ENCODE peak calls at places on chromosomes 12 and 14, in six cellular contexts. O, M, B, D, G and W are unnamed samples. For H3K79me2, the result is how much of the 10 kb centered on the place peaks cover.

GRCh38 chr12:50344775-50345174 is 51.6 kb downstream of the FAM186A start:
- DNase-seq in D (no peak), B (no peak), M (no peak), G (no peak), O (no peak), W (no peak)

GRCh38 chr12:110170535-110171185 is 46.5 kb downstream of the IFT81 start:
- DNase-seq in O (peak), M (peak), G (no peak), B (no peak), D (no peak), W (no peak)

GRCh38 chr14:36996133-36996856 is 176.1 kb downstream of the SLC25A21 start:
- DNase-seq in O (peak), B (no peak), G (peak), D (peak), M (peak), W (no peak)

GRCh38 chr14:74975059-74975810 is 19.8 kb upstream of the PGF start:
- DNase-seq in M (no peak), G (no peak), O (no peak), D (no peak), B (no peak), W (no peak)

GRCh38 chr14:93003945-93004698 is 81.2 kb downstream of the CHGA start:
- DNase-seq in M (no peak), D (no peak), G (no peak), O (no peak), B (no peak), W (no peak)

GRCh38 chr12:11746940-11747716 is 97.7 kb downstream of the ETV6 start:
- DNase-seq in D (no peak), G (no peak), M (no peak), B (no peak), O (no peak), W (no peak)

GRCh38 chr14:100864206-100864605 is 38.3 kb downstream of the MEG3 start:
- DNase-seq in O (no peak), B (no peak), D (no peak), G (no peak), M (no peak), W (no peak)

GRCh38 chr12:106416273-106416672 is 58.7 kb downstream of the POLR3B start:
- DNase-seq in O (peak), B (peak), M (peak), G (peak), D (no peak), W (no peak)

GRCh38 chr14:75141967-75142366 is 15.1 kb upstream of the NEK9 start:
- DNase-seq in G (peak), D (peak), O (peak), B (peak), M (peak), W (no peak)

GRCh38 chr12:132227156-132227555 is 82.9 kb downstream of the NOC4L start:
- DNase-seq in G (no peak), D (no peak), B (no peak), M (no peak), O (no peak), W (no peak)

GRCh38 chr14:70856851-70857498 is 47.7 kb upstream of the MAP3K9 start:
- DNase-seq in G (no peak), M (peak), D (peak), O (peak), B (no peak), W (peak)

GRCh38 chr12:59040043-59040442 is 119.7 kb upstream of the LRIG3 start:
- DNase-seq in B (no peak), M (peak), D (no peak), G (no peak), O (peak), W (no peak)

GRCh38 chr12:62917066-62917465 is 17.9 kb downstream of the PPM1H start:
- DNase-seq in G (no peak), O (no peak), M (no peak), D (no peak), B (no peak), W (no peak)

DNA sequence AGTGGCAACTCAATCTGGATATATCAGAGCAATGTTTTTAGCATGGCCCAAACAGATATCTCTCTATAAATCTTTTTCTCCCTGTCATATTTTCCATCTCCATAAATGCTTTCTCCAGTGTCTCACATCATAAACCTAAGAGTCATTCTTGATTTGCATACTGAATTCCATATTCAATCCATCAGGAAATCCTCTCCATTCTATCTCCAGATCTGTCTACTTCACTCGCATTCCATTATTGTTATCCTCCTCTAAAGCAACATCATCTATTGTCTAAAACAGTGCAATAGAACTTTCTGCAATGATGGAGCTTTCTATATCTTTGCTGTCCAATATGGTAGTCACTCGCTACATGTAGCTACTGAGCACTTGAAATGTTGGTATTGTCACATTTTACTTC is 45.5 kb upstream of the ERGIC2 start:
- DNase-seq in B (no peak), M (no peak), D (no peak), G (no peak), O (no peak), W (no peak)
- H3K79me2 ChIP-seq in B (under half), M (under half), D (under half), G (under half), O (under half), W (under half)

DNA sequence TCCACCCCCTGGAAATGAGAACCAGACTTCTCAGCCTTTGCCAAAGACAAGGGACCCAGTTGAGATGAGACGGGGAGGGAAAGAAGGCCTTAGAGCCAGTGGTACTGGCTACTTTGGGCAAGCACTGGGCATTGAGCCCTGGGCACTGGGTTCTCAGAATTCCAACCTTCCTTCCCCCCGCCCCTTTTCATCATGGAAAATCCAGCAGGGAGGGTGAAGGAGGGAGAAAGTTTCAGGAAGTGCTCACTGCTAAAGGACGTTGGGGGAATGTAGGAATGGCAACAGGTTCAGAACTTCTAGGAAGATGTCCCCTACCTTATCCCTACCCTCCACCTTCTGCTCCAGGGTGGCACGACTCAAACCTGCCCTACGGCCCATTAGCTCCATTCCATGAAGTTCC is 4.2 kb upstream of the TNS2 start:
- DNase-seq in D (no peak), G (peak), B (no peak), M (no peak), O (no peak), W (no peak)
- H3K4me3 ChIP-seq in D (peak), G (no peak), B (no peak), M (peak), O (peak), W (no peak)

GRCh38 chr12:92365333-92365732 is 219.7 kb upstream of the BTG1 start:
- DNase-seq in B (no peak), M (no peak), D (no peak), G (no peak), O (no peak), W (no peak)

GRCh38 chr12:92365836-92366235 is 220.2 kb upstream of the BTG1 start:
- DNase-seq in B (no peak), G (no peak), D (no peak), M (no peak), O (no peak), W (no peak)

GRCh38 chr12:92362109-92362508 is 216.5 kb upstream of the BTG1 start:
- DNase-seq in D (no peak), O (no peak), B (no peak), G (no peak), M (no peak), W (no peak)

GRCh38 chr12:92362785-92363184 is 217.1 kb upstream of the BTG1 start:
- DNase-seq in B (no peak), D (no peak), O (no peak), M (no peak), G (no peak), W (no peak)

DNA sequence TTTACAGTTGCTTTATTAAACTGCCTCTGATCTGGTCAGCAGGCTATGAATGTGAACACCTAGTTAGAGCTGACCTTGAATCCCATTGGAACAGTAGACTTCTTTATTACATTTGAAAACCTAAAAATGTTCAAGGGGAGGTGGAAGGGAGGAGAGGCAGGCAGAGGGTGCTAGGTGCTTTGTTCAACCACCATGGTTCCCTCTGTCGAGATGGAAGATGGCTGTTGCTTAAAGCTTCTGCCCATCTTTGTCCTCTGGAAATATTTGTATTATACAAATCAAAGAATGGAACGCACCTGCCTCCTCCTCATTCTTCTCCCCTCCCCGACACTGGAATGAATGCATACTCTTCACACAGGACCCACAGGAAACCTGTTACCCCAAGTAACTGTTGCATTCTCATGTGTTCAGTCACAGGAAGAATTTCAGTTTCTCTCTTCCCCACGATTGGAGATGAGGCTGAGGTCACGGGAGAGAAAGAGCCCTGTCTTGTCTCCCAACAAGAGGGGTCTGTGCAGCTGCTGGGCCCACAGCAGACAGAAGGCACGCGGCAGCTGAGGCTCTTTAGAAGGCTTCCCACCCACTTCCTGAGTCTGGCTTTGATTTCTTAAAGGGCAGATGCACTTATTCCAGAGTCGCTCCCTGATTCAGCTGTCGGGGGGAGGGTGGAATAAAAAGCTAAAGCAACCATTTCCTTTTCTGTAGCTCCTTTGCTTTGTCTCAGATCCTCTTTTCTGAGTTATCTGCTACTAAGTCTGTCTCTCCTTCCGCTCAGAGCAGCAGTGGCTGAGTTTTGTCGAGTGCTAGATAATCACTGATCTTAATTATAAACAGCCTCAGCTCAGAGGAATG is 217.9 kb upstream of the BTG1 start:
- DNase-seq in M (peak), O (peak), B (no peak), G (peak), D (no peak), W (no peak)
- H3K9ac ChIP-seq in M (no peak), O (peak), B (no peak), G (no peak), D (no peak), W (no peak)

DNA sequence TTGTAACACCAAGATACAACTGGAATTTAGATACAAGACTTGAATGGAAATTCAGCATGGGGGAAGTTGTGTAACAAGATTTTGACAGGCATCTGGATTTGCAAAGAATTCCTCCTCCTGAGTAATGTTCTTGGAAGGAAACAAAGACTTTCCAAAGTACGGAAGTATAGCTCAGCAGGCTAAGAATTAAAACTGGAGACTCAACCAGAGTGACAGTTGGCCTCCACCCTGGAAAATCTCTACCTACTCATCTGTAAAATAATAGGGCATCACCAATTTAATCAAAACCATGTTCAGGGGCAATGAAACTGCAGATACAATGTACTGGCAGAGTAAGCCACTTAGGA is 14.8 kb downstream of the DCAF5 start:
- DNase-seq in O (peak), B (peak), M (peak), D (no peak), G (peak), W (no peak)
- H3K79me2 ChIP-seq in O (half or more), B (half or more), M (under half), D (half or more), G (under half), W (half or more)

GRCh38 chr12:105091495-105092206 is 7.4 kb upstream of the ALDH1L2 start:
- DNase-seq in O (no peak), M (no peak), G (no peak), D (no peak), B (no peak), W (no peak)
- H3K4me3 ChIP-seq in O (no peak), M (no peak), G (no peak), D (peak), B (peak), W (peak)

GRCh38 chr12:64824130-64824499 is 332 bp upstream of the TBC1D30 start:
- DNase-seq in G (no peak), O (no peak), D (no peak), M (no peak), B (no peak), W (no peak)
- H3K9ac ChIP-seq in G (no peak), O (no peak), D (no peak), M (no peak), B (no peak), W (no peak)